ENCODE peak calls at places on chromosome 21, in nine cellular contexts. I is stomach, O is heart left ventricle, D is A549, A is Peyer's patch, X is ovary, G is transverse colon, S is gastrocnemius medialis, Q is suprapubic skin. H is an unnamed sample.

GRCh38 chr21:19048088-19048672 is 644.6 kb upstream of the TMPRSS15 start:
- DNase-seq in G (no peak), S (no peak), Q (no peak), D (no peak), O (no peak), X (no peak), I (no peak), A (no peak), H (no peak)

GRCh38 chr21:15552914-15553491 is 176.8 kb upstream of the USP25 start:
- DNase-seq in X (no peak), A (no peak), S (no peak), G (no peak), I (no peak), Q (no peak), D (peak), O (no peak), H (no peak)

GRCh38 chr21:26887241-26887640 is 42.0 kb upstream of the ADAMTS1 start:
- DNase-seq in A (no peak), O (no peak), S (no peak), X (no peak), I (no peak), Q (no peak), G (no peak), D (no peak), H (no peak)

GRCh38 chr21:44818636-44819011 is 762 bp upstream of the SUMO3 start:
- DNase-seq in I (no peak), A (no peak), G (peak), D (no peak), S (no peak), O (no peak), Q (no peak), X (peak), H (peak)

GRCh38 chr21:31929548-31929947 is 56.7 kb downstream of the HUNK start:
- DNase-seq in D (no peak), G (no peak), Q (no peak), X (no peak), O (no peak), I (no peak), S (no peak), A (no peak), H (no peak)

GRCh38 chr21:28884481-28884880 is 108.2 kb downstream of the LTN1 start:
- DNase-seq in A (no peak), Q (no peak), G (no peak), D (no peak), I (no peak), O (no peak), S (no peak), X (no peak), H (no peak)

GRCh38 chr21:45132841-45133573 is 58.6 kb downstream of the ADARB1 start:
- DNase-seq in Q (no peak), O (peak), A (no peak), I (no peak), S (peak), X (no peak), G (no peak), D (no peak), H (peak)

GRCh38 chr21:36791695-36792451 is 93.0 kb downstream of the SIM2 start:
- DNase-seq in Q (no peak), S (no peak), A (no peak), O (peak), X (no peak), I (no peak), G (no peak), D (no peak), H (no peak)

GRCh38 chr21:45297329-45297728 is 9.6 kb upstream of the POFUT2 start:
- DNase-seq in D (no peak), Q (peak), A (no peak), G (peak), S (peak), O (no peak), I (no peak), X (peak), H (no peak)

GRCh38 chr21:33433001-33433400 is 29.8 kb downstream of the IFNGR2 start:
- DNase-seq in D (no peak), S (no peak), Q (no peak), G (no peak), O (no peak), X (no peak), A (no peak), I (no peak), H (no peak)

GRCh38 chr21:43208561-43209332 is 39.9 kb downstream of the CRYAA start:
- DNase-seq in G (no peak), O (no peak), Q (peak), A (peak), S (peak), D (no peak), I (no peak), X (no peak), H (peak)

GRCh38 chr21:28518620-28519019 is 474.1 kb downstream of the LTN1 start:
- DNase-seq in I (no peak), X (no peak), Q (no peak), D (no peak), O (no peak), A (no peak), G (no peak), S (no peak), H (no peak)

GRCh38 chr21:16594191-16594590 is 864.4 kb downstream of the USP25 start:
- DNase-seq in G (no peak), A (no peak), S (no peak), D (no peak), X (no peak), Q (no peak), O (no peak), I (no peak), H (no peak)

GRCh38 chr21:27572681-27573080 is 605.8 kb upstream of the ADAMTS5 start:
- DNase-seq in O (no peak), I (no peak), S (no peak), D (no peak), Q (no peak), G (no peak), A (no peak), X (no peak), H (no peak)

GRCh38 chr21:33198346-33199135 is 31.2 kb upstream of the IFNAR2 start:
- DNase-seq in I (no peak), S (peak), A (no peak), G (peak), D (no peak), Q (peak), X (no peak), O (peak), H (peak)

GRCh38 chr21:27694667-27695066 is 727.8 kb upstream of the ADAMTS5 start:
- DNase-seq in I (no peak), D (no peak), O (no peak), A (no peak), G (no peak), Q (no peak), S (no peak), X (no peak), H (no peak)

GRCh38 chr21:34889537-34890257 is 159.4 kb downstream of the RUNX1 start:
- DNase-seq in O (peak), I (peak), G (peak), A (peak), Q (peak), S (peak), X (peak), D (peak), H (peak)

GRCh38 chr21:34886554-34887385 is 162.3 kb downstream of the RUNX1 start:
- DNase-seq in A (peak), X (peak), Q (peak), S (peak), I (no peak), O (no peak), G (peak), D (no peak), H (peak)

GRCh38 chr21:34888569-34889286 is 160.4 kb downstream of the RUNX1 start:
- DNase-seq in I (peak), D (peak), S (peak), O (peak), A (peak), X (peak), Q (peak), G (peak), H (peak)

GRCh38 chr21:34889287-34889536 is 159.9 kb downstream of the RUNX1 start:
- DNase-seq in D (peak), G (peak), S (peak), A (peak), Q (no peak), X (peak), I (peak), O (peak), H (peak)

GRCh38 chr21:34887729-34888568 is 161.2 kb downstream of the RUNX1 start:
- DNase-seq in S (peak), I (peak), G (peak), X (peak), D (peak), Q (peak), A (peak), O (peak), H (peak)
- TF ChIP-seq POLR2A in S (peak), I (no peak), G (no peak), X (no peak), D (no peak), Q (no peak), A (no peak), O (no peak), H (no peak)

GRCh38 chr21:39616373-39616772 is 3.6 kb downstream of the B3GALT5 start:
- DNase-seq in A (no peak), S (no peak), O (no peak), G (no peak), I (no peak), X (no peak), D (no peak), Q (no peak), H (no peak)

GRCh38 chr21:39610705-39611104 is 2.0 kb upstream of the B3GALT5 start:
- DNase-seq in I (no peak), S (no peak), G (no peak), Q (no peak), X (no peak), O (no peak), D (peak), A (no peak), H (no peak)

GRCh38 chr21:39611547-39612190 is 1.1 kb upstream of the B3GALT5 start:
- DNase-seq in I (no peak), A (no peak), G (no peak), Q (no peak), D (no peak), S (no peak), O (no peak), X (no peak), H (no peak)

GRCh38 chr21:39612233-39613028 is at the start of gene B3GALT5:
- DNase-seq in S (no peak), G (peak), I (no peak), X (no peak), D (no peak), A (no peak), Q (no peak), O (no peak), H (no peak)

DNA sequence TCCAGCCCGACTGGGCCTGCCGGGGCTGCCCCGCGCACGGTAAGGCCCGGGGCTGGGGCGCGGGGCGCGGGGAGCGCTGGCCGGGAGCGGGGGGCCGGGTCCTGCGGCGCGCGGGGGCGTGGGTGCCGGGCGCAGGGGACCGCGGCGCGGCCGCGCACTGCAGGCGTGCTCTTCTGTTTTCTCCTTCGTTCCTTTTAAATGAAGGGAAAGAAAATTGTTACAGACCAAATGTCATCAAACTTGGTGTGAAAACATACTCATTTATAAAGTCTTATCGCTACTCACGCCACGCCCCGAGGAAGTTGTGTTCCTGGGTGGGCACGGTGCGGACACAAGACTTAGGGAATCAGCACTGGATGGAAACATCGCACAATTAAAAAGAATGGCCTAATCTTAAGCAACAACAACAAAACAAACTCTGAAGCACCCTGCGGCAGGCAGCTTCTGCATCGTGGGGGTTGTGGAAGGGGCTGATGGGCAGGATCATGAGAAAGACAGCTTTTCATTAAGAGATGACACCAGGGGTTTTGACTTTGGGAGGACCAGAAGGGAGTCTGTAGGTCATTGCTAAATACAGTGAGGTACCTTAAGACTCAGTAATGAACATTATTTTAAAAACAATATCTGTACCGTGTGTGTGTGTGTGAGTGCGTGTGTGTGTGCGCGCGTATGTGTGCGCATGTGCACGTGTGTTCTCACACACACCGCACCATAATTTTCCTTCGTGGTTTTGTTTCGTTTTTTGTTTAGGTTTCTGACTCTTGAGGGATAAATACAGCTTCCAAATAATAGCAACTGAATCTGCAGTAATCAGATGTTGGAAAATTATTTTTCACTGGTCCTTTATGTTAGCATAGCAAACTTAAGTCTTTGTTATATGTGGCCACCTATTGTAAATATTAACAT is 542 bp downstream of the B3GALT5 start:
- DNase-seq in O (no peak), A (no peak), G (no peak), S (no peak), X (no peak), I (no peak), Q (no peak), D (no peak), H (no peak)
- H3K4me3 ChIP-seq in O (peak), A (no peak), G (no peak), S (no peak), X (peak), I (peak), Q (peak), D (no peak), H (no peak)

GRCh38 chr21:41445465-41445862 is 19.4 kb downstream of the MX1 start:
- DNase-seq in O (no peak), G (peak), S (no peak), A (no peak), D (no peak), Q (peak), I (peak), X (no peak), H (no peak)
- TF ChIP-seq POLR2A in O (no peak), G (no peak), S (no peak), A (no peak), D (no peak), Q (no peak), I (no peak), X (no peak), H (no peak)

GRCh38 chr21:21464691-21465090 is 466.5 kb downstream of the NCAM2 start:
- DNase-seq in D (no peak), I (no peak), O (no peak), S (no peak), X (no peak), A (no peak), G (no peak), Q (no peak), H (no peak)

GRCh38 chr21:21458124-21458631 is 460.0 kb downstream of the NCAM2 start:
- DNase-seq in D (no peak), S (no peak), Q (no peak), O (no peak), A (no peak), G (no peak), I (no peak), X (no peak), H (no peak)

GRCh38 chr21:21463456-21463855 is 465.2 kb downstream of the NCAM2 start:
- DNase-seq in D (no peak), A (no peak), O (no peak), G (no peak), I (no peak), X (no peak), S (no peak), Q (no peak), H (no peak)

GRCh38 chr21:21457077-21457476 is 458.9 kb downstream of the NCAM2 start:
- DNase-seq in D (no peak), X (no peak), S (no peak), Q (no peak), O (no peak), I (no peak), A (no peak), G (no peak), H (no peak)

DNA sequence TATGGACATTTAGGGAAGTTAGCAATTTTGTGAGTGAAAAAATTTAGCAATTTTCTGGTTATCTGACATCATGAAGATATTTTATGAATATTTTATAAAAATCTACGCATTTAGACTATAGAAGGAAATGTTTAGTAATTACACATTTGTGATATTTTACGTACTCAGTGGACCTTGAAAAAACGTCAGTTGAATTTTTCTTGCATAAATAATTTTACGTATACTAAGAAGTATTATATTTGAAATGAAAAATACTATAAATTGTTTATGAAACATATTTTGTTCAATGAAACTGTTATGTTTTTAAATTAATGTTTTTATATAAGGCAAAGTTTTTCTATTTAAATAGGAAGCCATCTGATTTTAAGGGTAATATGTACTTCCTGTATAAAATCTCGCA is 462.8 kb downstream of the NCAM2 start:
- DNase-seq in I (no peak), O (no peak), S (no peak), D (no peak), X (no peak), Q (no peak), A (no peak), G (no peak), H (no peak)
- H3K4me3 ChIP-seq in I (no peak), O (no peak), S (no peak), D (no peak), X (no peak), Q (no peak), A (no peak), G (no peak), H (no peak)

GRCh38 chr21:34514576-34515135 is 2.6 kb upstream of the KCNE1 start:
- DNase-seq in X (no peak), S (no peak), O (no peak), Q (no peak), D (no peak), A (no peak), I (no peak), G (no peak), H (no peak)

GRCh38 chr21:34513109-34513675 is 1.2 kb upstream of the KCNE1 start:
- DNase-seq in O (no peak), X (no peak), S (no peak), Q (no peak), I (no peak), G (no peak), A (no peak), D (no peak), H (no peak)

GRCh38 chr21:34510148-34511142 is 1.6 kb downstream of the KCNE1 start:
- DNase-seq in I (peak), S (peak), Q (no peak), A (peak), X (no peak), G (peak), D (peak), O (peak), H (peak)

GRCh38 chr21:34511154-34511553 is 856 bp downstream of the KCNE1 start:
- DNase-seq in Q (no peak), G (no peak), S (no peak), X (no peak), D (no peak), A (no peak), O (no peak), I (no peak), H (no peak)

DNA sequence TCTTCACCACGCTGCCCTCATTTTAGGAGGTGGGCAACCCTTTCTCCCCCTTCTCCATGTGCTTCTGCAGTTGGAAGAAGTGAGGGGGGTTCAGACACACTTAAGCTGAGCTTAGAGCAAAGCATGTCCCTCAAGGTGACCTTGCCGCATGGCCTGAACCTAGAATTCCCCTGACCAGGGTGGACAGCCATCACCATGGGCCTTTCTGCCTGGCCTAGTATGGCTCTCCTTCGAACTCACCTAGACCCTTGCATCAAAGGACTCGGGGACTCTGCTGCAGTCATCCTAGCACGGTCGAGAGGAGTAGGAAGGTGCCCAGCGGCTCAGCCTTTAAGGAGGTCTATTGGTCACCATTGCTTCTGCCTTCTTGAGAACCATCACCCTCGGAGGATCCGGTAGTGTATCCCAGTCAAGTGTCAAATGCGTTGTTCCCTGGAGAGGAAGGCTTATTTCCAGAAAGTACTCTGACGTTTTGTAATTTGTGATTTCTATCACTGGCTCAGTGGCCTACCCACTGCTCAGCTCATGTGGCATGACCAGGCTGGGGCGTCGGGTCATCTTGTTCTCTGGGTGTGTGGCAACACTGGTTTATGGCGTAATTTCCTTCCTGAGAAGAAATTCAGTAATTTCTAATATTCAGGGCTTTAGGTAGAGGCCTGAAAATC is at the start of gene KCNE1:
- DNase-seq in O (peak), G (no peak), Q (no peak), I (no peak), X (no peak), D (no peak), S (peak), A (no peak), H (peak)
- TF ChIP-seq POLR2A in O (no peak), G (peak), Q (no peak), I (no peak), X (no peak), D (no peak), S (no peak), A (no peak), H (no peak)

DNA sequence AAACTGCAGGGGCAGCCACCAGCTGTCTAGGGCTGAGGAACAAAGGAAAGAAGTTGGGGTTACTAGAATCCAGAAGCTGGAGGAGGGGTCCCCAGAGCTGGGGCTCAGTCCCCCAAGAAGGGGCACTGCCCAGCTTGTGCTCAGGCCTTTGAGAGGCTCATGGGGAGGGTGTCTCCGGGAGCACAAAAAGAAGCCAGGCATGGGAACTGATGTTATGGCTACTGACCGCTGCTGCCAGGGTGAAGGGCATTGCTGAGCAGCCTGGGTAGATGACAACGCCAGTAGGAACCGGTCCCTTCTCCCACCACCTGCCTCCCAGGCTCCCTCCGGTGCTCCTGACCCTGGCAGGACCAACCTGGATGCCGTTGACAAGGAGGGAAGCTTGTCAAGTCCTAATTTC is 762.5 kb upstream of the TPTE start:
- DNase-seq in X (no peak), I (no peak), O (no peak), D (no peak), A (no peak), S (no peak), G (no peak), Q (no peak), H (no peak)
- H3K4me3 ChIP-seq in X (no peak), I (no peak), O (no peak), D (no peak), A (no peak), S (no peak), G (no peak), Q (no peak), H (no peak)

GRCh38 chr21:42062543-42063022 is 8.5 kb upstream of the UMODL1 start:
- DNase-seq in O (no peak), S (peak), G (peak), Q (no peak), D (no peak), X (no peak), I (peak), A (peak), H (no peak)
- TF ChIP-seq POLR2A in O (no peak), S (no peak), G (peak), Q (no peak), D (no peak), X (no peak), I (no peak), A (peak), H (no peak)